ENCODE peak calls at places on chromosomes 11 and 22, in five cellular contexts. J is upper lobe of left lung, O is transverse colon, H is A549, E is mesenchymal stem cell. Y is an unnamed sample. For H3K4me1, the result is how much of the 10 kb centered on the place peaks cover.

GRCh38 chr11:26045082-26045481 is 286.8 kb upstream of the ANO3 start:
- DNase-seq in J (no peak), H (no peak), O (no peak), E (no peak), Y (no peak)

GRCh38 chr11:71158936-71159335 is 93.4 kb downstream of the SHANK2 start:
- DNase-seq in J (no peak), E (no peak), H (no peak), O (no peak), Y (no peak)

GRCh38 chr11:2293396-2294339 is 8.1 kb downstream of the C11orf21 start:
- DNase-seq in H (no peak), E (no peak), O (peak), J (no peak), Y (no peak)

GRCh38 chr22:16601437-16602223 is 9.0 kb upstream of the CCT8L2 start:
- DNase-seq in E (no peak), O (no peak), J (peak), H (no peak), Y (no peak)

GRCh38 chr11:33179431-33179830 is 18.2 kb upstream of the CSTF3 start:
- DNase-seq in H (no peak), O (no peak), E (peak), J (no peak), Y (no peak)

GRCh38 chr11:65445101-65445603 is 22.6 kb downstream of the NEAT1 start:
- DNase-seq in J (peak), O (no peak), H (no peak), E (peak), Y (no peak)

GRCh38 chr11:61472868-61473267 is 35.7 kb upstream of the LRRC10B start:
- DNase-seq in O (no peak), H (no peak), J (no peak), E (no peak), Y (no peak)

GRCh38 chr11:71202966-71203365 is 49.4 kb downstream of the SHANK2 start:
- DNase-seq in O (no peak), H (no peak), J (no peak), E (no peak), Y (no peak)

GRCh38 chr22:30079952-30080533 is at the start of gene HORMAD2:
- DNase-seq in E (peak), H (no peak), O (peak), J (peak), Y (no peak)

GRCh38 chr11:14228356-14228755 is 130.6 kb downstream of the RRAS2 start:
- DNase-seq in J (no peak), E (no peak), O (no peak), H (no peak), Y (no peak)

GRCh38 chr11:76698321-76699043 is 27.9 kb upstream of the LRRC32 start:
- DNase-seq in J (no peak), E (no peak), H (no peak), O (no peak), Y (no peak)

GRCh38 chr11:62680825-62681240 is 2.0 kb upstream of the UBXN1 start:
- DNase-seq in O (peak), E (peak), H (peak), J (no peak), Y (no peak)

GRCh38 chr11:128660957-128661356 is 32.9 kb upstream of the FLI1 start:
- DNase-seq in H (no peak), E (peak), J (no peak), O (no peak), Y (no peak)

GRCh38 chr11:57373146-57373545 is 7.8 kb downstream of the PRG3 start:
- DNase-seq in H (no peak), O (no peak), J (no peak), E (no peak), Y (no peak)

GRCh38 chr11:13091804-13092203 is 82.7 kb downstream of the RASSF10 start:
- DNase-seq in H (no peak), E (peak), O (no peak), J (no peak), Y (no peak)

GRCh38 chr11:118434553-118435232 is 1.6 kb upstream of the KMT2A start:
- DNase-seq in J (peak), E (peak), O (peak), H (no peak), Y (peak)

GRCh38 chr11:125370561-125371389 is 125.3 kb downstream of the FEZ1 start:
- DNase-seq in J (no peak), E (no peak), H (no peak), O (no peak), Y (no peak)

GRCh38 chr11:120759046-120759445 is 247.5 kb downstream of the GRIK4 start:
- DNase-seq in O (no peak), H (no peak), E (no peak), J (no peak), Y (no peak)

GRCh38 chr11:3154001-3154599 is 11.0 kb downstream of the OSBPL5 start:
- DNase-seq in J (peak), H (no peak), O (no peak), E (no peak), Y (no peak)

DNA sequence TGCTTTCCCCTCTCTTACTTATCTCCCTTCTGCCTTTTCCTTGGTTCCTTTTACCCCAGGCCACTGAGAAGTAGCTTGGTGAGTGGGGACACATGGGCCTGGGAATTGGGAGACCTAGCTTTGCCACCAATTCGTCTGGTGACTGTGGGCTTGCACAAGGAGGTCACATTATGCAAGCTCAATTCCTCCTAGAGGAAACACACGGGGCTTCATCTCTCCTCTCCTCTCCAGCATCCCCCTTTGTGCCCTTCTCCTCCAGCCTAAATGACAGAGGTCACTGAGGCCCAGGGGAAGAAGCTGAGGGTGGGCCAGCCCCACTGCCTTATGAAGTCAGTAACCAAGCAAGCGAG is 2.2 kb downstream of the CLCF1 start:
- DNase-seq in H (no peak), O (no peak), E (peak), J (no peak), Y (no peak)
- H3K27ac ChIP-seq in H (peak), O (peak), E (peak), J (peak), Y (no peak)

GRCh38 chr11:27387362-27387761 is 24.3 kb upstream of the CCDC34 start:
- DNase-seq in J (no peak), O (no peak), H (no peak), E (no peak), Y (no peak)
- H3K4me1 ChIP-seq in J (under half), O (under half), H (half or more), E (under half), Y (under half)

GRCh38 chr11:17296852-17297559 is 20.5 kb downstream of the NUCB2 start:
- DNase-seq in E (no peak), O (no peak), H (no peak), J (no peak), Y (no peak)

GRCh38 chr11:17287058-17287457 is 10.5 kb downstream of the NUCB2 start:
- DNase-seq in O (no peak), J (no peak), E (no peak), H (no peak), Y (no peak)

GRCh38 chr11:17293308-17293707 is 16.8 kb downstream of the NUCB2 start:
- DNase-seq in E (no peak), J (no peak), H (no peak), O (no peak), Y (no peak)

GRCh38 chr11:17294033-17294432 is 17.5 kb downstream of the NUCB2 start:
- DNase-seq in J (no peak), H (no peak), O (no peak), E (no peak), Y (no peak)

GRCh38 chr11:17291710-17292109 is 15.2 kb downstream of the NUCB2 start:
- DNase-seq in O (no peak), E (no peak), J (no peak), H (no peak), Y (no peak)
- H3K27ac ChIP-seq in O (no peak), E (no peak), J (no peak), H (no peak), Y (no peak)

GRCh38 chr22:36350751-36351594 is 36.8 kb downstream of the MYH9 start:
- DNase-seq in H (peak), E (peak), J (no peak), O (no peak), Y (no peak)

GRCh38 chr22:36348760-36349159 is 39.0 kb downstream of the MYH9 start:
- DNase-seq in H (no peak), O (no peak), E (no peak), J (no peak), Y (no peak)

GRCh38 chr22:36351921-36352774 is 35.6 kb downstream of the MYH9 start:
- DNase-seq in H (no peak), O (no peak), E (no peak), J (no peak), Y (no peak)

GRCh38 chr22:36347094-36347493 is 40.7 kb downstream of the MYH9 start:
- DNase-seq in E (no peak), O (no peak), H (no peak), J (no peak), Y (no peak)

GRCh38 chr22:36349726-36350125 is 38.0 kb downstream of the MYH9 start:
- DNase-seq in J (no peak), E (no peak), O (no peak), H (no peak), Y (no peak)
- H3K4me1 ChIP-seq in J (half or more), E (under half), O (half or more), H (half or more), Y (half or more)

DNA sequence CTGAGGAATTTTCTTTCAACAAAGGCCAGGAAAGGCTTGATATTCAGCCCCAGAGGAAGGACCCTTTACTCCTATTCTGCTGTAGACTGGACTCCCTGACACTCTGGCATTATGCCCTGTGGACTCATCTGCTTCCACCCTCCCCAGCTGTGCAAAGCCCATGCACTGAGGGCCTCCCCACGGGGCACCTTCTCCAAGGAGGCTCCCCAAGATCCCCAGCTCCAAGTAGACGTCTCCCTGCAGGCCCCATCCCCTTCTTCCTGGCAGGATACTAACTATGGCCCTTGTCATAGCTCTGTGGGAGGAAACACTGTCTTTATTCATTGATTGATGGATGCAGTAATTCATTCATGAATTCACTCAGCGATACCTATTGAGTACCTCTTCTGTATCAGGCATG is 15.3 kb upstream of the APOL6 start:
- DNase-seq in O (no peak), E (no peak), H (no peak), J (no peak), Y (no peak)
- H3K27ac ChIP-seq in O (no peak), E (no peak), H (no peak), J (no peak), Y (no peak)

GRCh38 chr11:116925050-116925449 is 87.6 kb upstream of the APOA1 start:
- DNase-seq in H (no peak), E (no peak), J (no peak), O (peak), Y (no peak)

GRCh38 chr11:116929393-116930090 is 92.1 kb upstream of the APOA1 start:
- DNase-seq in E (peak), O (no peak), J (no peak), H (no peak), Y (no peak)

GRCh38 chr11:116928845-116929244 is 91.4 kb upstream of the APOA1 start:
- DNase-seq in O (no peak), E (peak), J (no peak), H (no peak), Y (no peak)

GRCh38 chr11:116928102-116928777 is 90.8 kb upstream of the APOA1 start:
- DNase-seq in J (no peak), E (no peak), H (no peak), O (no peak), Y (peak)

GRCh38 chr11:116927163-116927772 is 89.8 kb upstream of the APOA1 start:
- DNase-seq in E (peak), J (no peak), H (no peak), O (peak), Y (peak)
- H3K4me1 ChIP-seq in E (under half), J (under half), H (under half), O (under half), Y (half or more)

Y was measured in naive thymus-derived CD4-positive, alpha-beta T cell.